ENCODE peak calls at places on chromosomes 6 and 20, in eight cellular contexts. J is HepG2, X is HCT116, C is spleen, R is endothelial cell of umbilical vein, K is transverse colon, Z is Panc1, N is stomach. S is an unnamed sample.

GRCh38 chr6:26197736-26198625 is 110.8 kb downstream of the HFE start:
- DNase-seq in J (peak; percentile 62), X (peak; percentile 35), C (peak; percentile 83), R (peak; percentile 63), K (peak; percentile 84), Z (no peak), N (no peak), S (no peak)

GRCh38 chr6:109010703-109011102 is 83.9 kb downstream of the SESN1 start:
- DNase-seq in J (peak; percentile 5), X (no peak), C (no peak), R (no peak), K (no peak), Z (no peak), N (no peak), S (no peak)

GRCh38 chr20:4661191-4661590 is 60.5 kb upstream of the PRND start:
- DNase-seq in J (no peak), X (no peak), C (peak; percentile 82), R (peak; percentile 21), K (peak; percentile 11), Z (no peak), N (no peak), S (no peak)

GRCh38 chr6:88870728-88871330 is 92.6 kb downstream of the RNGTT start:
- DNase-seq in J (peak; percentile 50), X (peak; percentile 29), C (no peak), R (peak; percentile 69), K (peak; percentile 15), Z (no peak), N (no peak), S (no peak)

GRCh38 chr6:16403831-16404230 is 165.4 kb downstream of the GMPR start:
- DNase-seq in J (no peak), X (no peak), C (no peak), R (no peak), K (no peak), Z (no peak), N (no peak), S (no peak)

GRCh38 chr6:18439581-18439980 is 52.4 kb downstream of the RNF144B start:
- DNase-seq in J (no peak), X (no peak), C (no peak), R (no peak), K (no peak), Z (no peak), N (no peak), S (no peak)

GRCh38 chr6:97294451-97294850 is 11.4 kb upstream of the MMS22L start:
- DNase-seq in J (no peak), X (no peak), C (no peak), R (no peak), K (no peak), Z (no peak), N (no peak), S (no peak)

GRCh38 chr6:4584801-4585200 is 191.4 kb upstream of the CDYL start:
- DNase-seq in J (no peak), X (no peak), C (no peak), R (no peak), K (no peak), Z (no peak), N (no peak), S (no peak)

GRCh38 chr6:92124126-92124525 is 1295.2 kb downstream of the EPHA7 start:
- DNase-seq in J (no peak), X (no peak), C (no peak), R (no peak), K (no peak), Z (no peak), N (no peak), S (no peak)

GRCh38 chr6:14383393-14384174 is 266.0 kb downstream of the CD83 start:
- DNase-seq in J (no peak), X (no peak), C (no peak), R (no peak), K (no peak), Z (no peak), N (no peak), S (no peak)

GRCh38 chr6:6469074-6469473 is 119.4 kb upstream of the LY86 start:
- DNase-seq in J (no peak), X (no peak), C (no peak), R (no peak), K (no peak), Z (no peak), N (no peak), S (no peak)

GRCh38 chr20:47665221-47665991 is 119.9 kb downstream of the SULF2 start:
- DNase-seq in J (no peak), X (no peak), C (no peak), R (no peak), K (no peak), Z (no peak), N (no peak), S (no peak)

GRCh38 chr6:111238464-111239119 is 151.3 kb downstream of the SLC16A10 start:
- DNase-seq in J (no peak), X (no peak), C (no peak), R (peak; percentile 37), K (no peak), Z (no peak), N (no peak), S (no peak)

GRCh38 chr6:100435299-100435698 is 29.4 kb downstream of the SIM1 start:
- DNase-seq in J (no peak), X (peak; percentile 19), C (no peak), R (no peak), K (no peak), Z (no peak), N (no peak), S (no peak)

GRCh38 chr6:41818271-41819054 is 31.0 kb downstream of the TOMM6 start:
- DNase-seq in J (no peak), X (no peak), C (no peak), R (peak; percentile 21), K (no peak), Z (no peak), N (no peak), S (no peak)

GRCh38 chr6:136772685-136773472 is 19.4 kb downstream of the MAP3K5 start:
- DNase-seq in J (no peak), X (no peak), C (no peak), R (no peak), K (no peak), Z (no peak), N (no peak), S (no peak)

GRCh38 chr6:34597605-34598353 is 41.6 kb upstream of the SPDEF start:
- DNase-seq in J (peak; percentile 23), X (no peak), C (no peak), R (no peak), K (no peak), Z (no peak), N (no peak), S (no peak)

GRCh38 chr6:166514196-166514595 is 72.3 kb downstream of the RAMACL start:
- DNase-seq in J (no peak), X (no peak), C (peak; percentile 42), R (no peak), K (no peak), Z (no peak), N (no peak), S (no peak)

GRCh38 chr6:85756982-85757381 is 114.3 kb upstream of the SYNCRIP start:
- DNase-seq in J (no peak), X (peak; percentile 22), C (no peak), R (peak; percentile 43), K (no peak), Z (peak; percentile 5), N (no peak), S (no peak)

GRCh38 chr6:149127212-149127611 is 190.3 kb upstream of the TAB2 start:
- DNase-seq in J (no peak), X (no peak), C (no peak), R (peak; percentile 21), K (no peak), Z (no peak), N (no peak), S (no peak)

GRCh38 chr6:149130093-149130872 is 187.2 kb upstream of the TAB2 start:
- DNase-seq in J (no peak), X (no peak), C (no peak), R (no peak), K (no peak), Z (no peak), N (peak; percentile 68), S (no peak)

GRCh38 chr6:149128489-149129145 is 188.9 kb upstream of the TAB2 start:
- DNase-seq in J (no peak), X (no peak), C (no peak), R (peak; percentile 21), K (no peak), Z (no peak), N (no peak), S (no peak)

GRCh38 chr6:149131891-149132290 is 185.6 kb upstream of the TAB2 start:
- DNase-seq in J (no peak), X (no peak), C (no peak), R (no peak), K (no peak), Z (no peak), N (no peak), S (no peak)

GRCh38 chr6:149129401-149130077 is 188.0 kb upstream of the TAB2 start:
- DNase-seq in J (no peak), X (no peak), C (no peak), R (no peak), K (no peak), Z (no peak), N (no peak), S (no peak)
- TF ChIP-seq POLR2AphosphoS5 in J (no peak), X (no peak), C (no peak), R (no peak), K (no peak), Z (no peak), N (no peak), S (no peak)

GRCh38 chr20:20411382-20411781 is 43.5 kb downstream of the INSM1 start:
- DNase-seq in J (no peak), X (no peak), C (no peak), R (no peak), K (no peak), Z (no peak), N (no peak), S (no peak)

GRCh38 chr20:20411841-20412240 is 43.9 kb downstream of the INSM1 start:
- DNase-seq in J (no peak), X (no peak), C (no peak), R (no peak), K (no peak), Z (no peak), N (no peak), S (no peak)

GRCh38 chr20:20412750-20413149 is 44.8 kb downstream of the INSM1 start:
- DNase-seq in J (no peak), X (no peak), C (no peak), R (peak; percentile 82), K (no peak), Z (no peak), N (no peak), S (no peak)

GRCh38 chr20:20409326-20409725 is 41.4 kb downstream of the INSM1 start:
- DNase-seq in J (no peak), X (no peak), C (no peak), R (no peak), K (no peak), Z (no peak), N (no peak), S (no peak)

GRCh38 chr20:20410678-20411077 is 42.8 kb downstream of the INSM1 start:
- DNase-seq in J (no peak), X (no peak), C (no peak), R (peak; percentile 71), K (peak; percentile 57), Z (no peak), N (peak; percentile 78), S (no peak)
- TF ChIP-seq POLR2AphosphoS5 in J (no peak), X (no peak), C (no peak), R (no peak), K (no peak), Z (no peak), N (peak; percentile 84), S (no peak)

GRCh38 chr6:44471271-44471981 is 83.9 kb downstream of the CDC5L start:
- DNase-seq in J (no peak), X (no peak), C (no peak), R (no peak), K (no peak), Z (no peak), N (no peak), S (no peak)
- TF ChIP-seq POLR2AphosphoS5 in J (no peak), X (no peak), C (no peak), R (no peak), K (no peak), Z (no peak), N (no peak), S (no peak)

GRCh38 chr6:31652925-31653724 is 664 bp upstream of the BAG6 start:
- DNase-seq in J (peak; percentile 98), X (no peak), C (peak; percentile 94), R (no peak), K (peak; percentile 91), Z (no peak), N (peak; percentile 89), S (peak; percentile 91)
- TF ChIP-seq POLR2AphosphoS5 in J (peak; percentile 95), X (peak; percentile 92), C (no peak), R (peak; percentile 22), K (peak; percentile 89), Z (peak; percentile 62), N (no peak), S (no peak)